ENCODE peak calls at places on chromosomes 7 and 10, in four cellular contexts. Z is CD8-positive, alpha-beta memory T cell; P is aorta; M is right cardiac atrium. H is an unnamed sample. For H3K27me3 and H3K4me1, the result is how much of the 10 kb centered on the place peaks cover.

GRCh38 chr10:1597370-1598146 is 139.8 kb downstream of the ADARB2 start:
- DNase-seq in Z (no peak), P (no peak), M (no peak), H (no peak)

GRCh38 chr7:48154792-48155413 is 16.4 kb upstream of the ABCA13 start:
- DNase-seq in Z (peak), P (no peak), M (peak), H (no peak)

GRCh38 chr7:64990936-64991335 is at the start of gene ZNF117:
- DNase-seq in Z (no peak), P (no peak), M (no peak), H (no peak)

GRCh38 chr10:52283174-52283573 is 30.9 kb upstream of the DKK1 start:
- DNase-seq in Z (no peak), P (no peak), M (no peak), H (no peak)

GRCh38 chr7:44242091-44242490 is 41.3 kb downstream of the YKT6 start:
- DNase-seq in Z (no peak), P (no peak), M (peak), H (no peak)

GRCh38 chr10:34813626-34814227 is 1.4 kb downstream of the PARD3 start:
- DNase-seq in Z (no peak), P (no peak), M (peak), H (no peak)

GRCh38 chr10:69383485-69384089 is 33.1 kb downstream of the TACR2 start:
- DNase-seq in Z (no peak), P (no peak), M (peak), H (no peak)

GRCh38 chr7:20784311-20785210 is 2.1 kb downstream of the SP8 start:
- DNase-seq in Z (no peak), P (no peak), M (no peak), H (no peak)

GRCh38 chr10:99328579-99329237 is 448 bp upstream of the CNNM1 start:
- DNase-seq in Z (no peak), P (no peak), M (no peak), H (no peak)

GRCh38 chr10:126798649-126799048 is 106.6 kb upstream of the DOCK1 start:
- DNase-seq in Z (no peak), P (no peak), M (no peak), H (no peak)

GRCh38 chr10:71911296-71911954 is 52.8 kb upstream of the CHST3 start:
- DNase-seq in Z (no peak), P (no peak), M (no peak), H (no peak)

GRCh38 chr10:49071221-49071761 is 44.0 kb downstream of the VSTM4 start:
- DNase-seq in Z (no peak), P (no peak), M (no peak), H (no peak)

GRCh38 chr7:34165927-34166550 is 260.7 kb downstream of the BMPER start:
- DNase-seq in Z (no peak), P (no peak), M (no peak), H (no peak)

GRCh38 chr7:139771001-139771956 is 6.5 kb downstream of the HIPK2 start:
- DNase-seq in Z (no peak), P (no peak), M (no peak), H (no peak)

GRCh38 chr7:95549818-95550529 is 46.3 kb downstream of the PDK4 start:
- DNase-seq in Z (no peak), P (peak), M (peak), H (no peak)

GRCh38 chr7:73830872-73831655 is at the start of gene CLDN4:
- DNase-seq in Z (no peak), P (no peak), M (peak), H (no peak)

GRCh38 chr7:75649462-75649861 is 89.3 kb downstream of the HIP1 start:
- DNase-seq in Z (no peak), P (no peak), M (no peak), H (no peak)

GRCh38 chr10:75542902-75543301 is 111.5 kb downstream of the LRMDA start:
- DNase-seq in Z (no peak), P (peak), M (no peak), H (no peak)

GRCh38 chr10:70481831-70482530 is 3.4 kb downstream of the PALD1 start:
- DNase-seq in Z (no peak), P (peak), M (peak), H (no peak)

GRCh38 chr10:24701447-24701846 is 22.2 kb downstream of the ARHGAP21 start:
- DNase-seq in Z (no peak), P (no peak), M (no peak), H (no peak)

GRCh38 chr7:94195201-94195600 is 191.0 kb upstream of the BET1 start:
- DNase-seq in Z (no peak), P (no peak), M (no peak), H (no peak)

GRCh38 chr7:80729586-80730320 is 91.3 kb downstream of the CD36 start:
- DNase-seq in Z (no peak), P (no peak), M (peak), H (no peak)

GRCh38 chr10:71401056-71401455 is 4.3 kb downstream of the CDH23 start:
- DNase-seq in Z (no peak), P (no peak), M (no peak), H (no peak)

GRCh38 chr10:24724381-24725228 is 918 bp upstream of the ARHGAP21 start:
- DNase-seq in Z (peak), P (peak), M (peak), H (peak)

GRCh38 chr10:57988964-57989363 is 278.7 kb downstream of the IPMK start:
- DNase-seq in Z (no peak), P (no peak), M (no peak), H (no peak)

GRCh38 chr10:124287791-124288190 is 130.9 kb downstream of the OAT start:
- DNase-seq in Z (no peak), P (peak), M (no peak), H (no peak)

GRCh38 chr10:26486985-26487850 is 49.1 kb downstream of the APBB1IP start:
- DNase-seq in Z (peak), P (no peak), M (no peak), H (peak)

GRCh38 chr7:41940760-41941343 is 238.0 kb upstream of the INHBA start:
- DNase-seq in Z (peak), P (peak), M (peak), H (peak)

GRCh38 chr10:44883581-44884331 is 27.4 kb upstream of the TMEM72 start:
- DNase-seq in Z (no peak), P (no peak), M (no peak), H (no peak)

GRCh38 chr7:41256186-41256945 is 446.5 kb downstream of the INHBA start:
- DNase-seq in Z (no peak), P (no peak), M (no peak), H (no peak)

GRCh38 chr10:43125881-43126731 is 12.1 kb upstream of the CSGALNACT2 start:
- DNase-seq in Z (no peak), P (peak), M (no peak), H (no peak)

GRCh38 chr10:84194424-84195043 is at the start of gene CDHR1:
- DNase-seq in Z (peak), P (no peak), M (peak), H (peak)
- H3K4me3 ChIP-seq in Z (peak), P (peak), M (peak), H (no peak)

DNA sequence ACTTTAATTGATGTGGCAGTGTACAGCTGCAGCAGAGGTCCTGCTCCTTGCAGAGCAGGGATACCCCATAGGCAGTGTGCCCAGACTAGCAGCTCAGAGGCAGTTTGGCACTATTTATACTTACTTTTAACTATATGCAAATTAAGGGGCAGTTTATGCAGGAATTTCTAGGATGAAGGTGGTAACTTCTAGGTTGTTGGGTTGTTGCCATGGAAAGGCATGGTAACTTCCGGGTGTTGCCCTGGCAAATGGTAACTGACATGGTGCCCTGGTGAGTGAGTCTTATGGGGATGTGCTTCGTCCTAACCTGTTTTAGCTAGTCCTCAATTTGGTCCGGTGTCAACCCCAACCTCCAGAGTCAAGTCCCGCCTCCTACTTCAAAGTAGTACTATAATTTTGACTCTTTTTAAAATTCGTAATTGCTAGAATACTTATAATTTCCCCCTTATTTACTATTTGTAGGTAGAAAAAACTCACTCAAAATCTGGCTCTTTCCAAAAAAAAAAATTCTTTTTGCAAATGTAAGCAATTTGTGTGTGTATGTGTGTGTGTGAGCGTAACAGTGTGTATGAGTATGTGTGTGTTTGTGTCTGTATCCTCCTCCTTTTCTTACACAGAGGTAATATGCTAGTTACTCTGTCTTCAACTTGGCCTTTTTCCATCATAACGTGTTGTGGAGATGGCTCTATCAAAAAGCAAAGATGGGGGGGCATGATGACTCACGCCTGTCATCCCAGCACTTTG is 5.9 kb downstream of the COL26A1 start:
- DNase-seq in Z (no peak), P (no peak), M (no peak), H (no peak)
- H3K27me3 ChIP-seq in Z (under half), P (under half), M (under half), H (under half)

GRCh38 chr10:33215635-33216034 is 118.8 kb downstream of the NRP1 start:
- DNase-seq in Z (no peak), P (no peak), M (peak), H (no peak)

GRCh38 chr10:33217854-33218253 is 116.6 kb downstream of the NRP1 start:
- DNase-seq in Z (no peak), P (no peak), M (no peak), H (no peak)

GRCh38 chr10:33216661-33217427 is 117.6 kb downstream of the NRP1 start:
- DNase-seq in Z (no peak), P (no peak), M (no peak), H (no peak)

GRCh38 chr10:33214174-33214573 is 120.3 kb downstream of the NRP1 start:
- DNase-seq in Z (no peak), P (no peak), M (no peak), H (peak)

DNA sequence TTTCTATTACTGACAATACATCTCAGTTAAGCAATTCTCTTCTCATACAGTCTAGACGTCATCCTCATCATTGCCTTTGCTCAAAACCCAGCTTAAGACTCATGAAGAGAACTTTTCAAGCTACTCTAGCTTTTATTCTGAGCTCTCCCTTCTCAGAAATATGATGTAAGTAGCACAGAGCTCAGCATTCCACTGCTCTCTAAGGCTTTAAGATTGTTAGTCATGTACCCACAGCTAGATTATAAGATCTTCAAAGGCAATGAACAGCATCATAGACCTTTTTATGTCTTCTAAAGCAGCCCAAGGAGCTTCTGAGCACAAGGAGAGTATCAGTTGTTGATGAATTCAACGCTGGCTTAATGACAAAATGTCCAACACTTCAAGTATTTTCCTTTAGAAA is 119.3 kb downstream of the NRP1 start:
- DNase-seq in Z (no peak), P (no peak), M (no peak), H (no peak)
- H3K4me1 ChIP-seq in Z (under half), P (under half), M (under half), H (under half)

DNA sequence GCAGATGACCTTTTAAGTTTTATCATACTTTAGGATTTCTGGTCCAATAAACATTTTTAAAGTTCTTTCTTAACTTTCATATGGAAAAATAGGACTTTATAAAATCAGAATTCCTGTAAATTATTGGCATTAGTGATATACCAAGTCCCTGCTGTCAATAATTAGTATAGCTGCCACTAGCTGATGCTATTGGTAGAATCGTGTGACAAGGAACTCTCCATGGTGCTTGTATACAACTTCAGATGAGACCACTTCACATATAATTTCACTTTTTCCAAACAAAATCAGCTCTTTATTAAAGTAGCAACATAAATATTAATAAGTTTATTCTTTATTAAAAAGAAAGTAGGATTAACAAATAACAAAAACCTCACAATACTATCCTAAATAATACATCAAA is 49.9 kb downstream of the ZNF800 start:
- DNase-seq in Z (no peak), P (no peak), M (no peak), H (no peak)
- H3K4me3 ChIP-seq in Z (no peak), P (no peak), M (no peak), H (no peak)

DNA sequence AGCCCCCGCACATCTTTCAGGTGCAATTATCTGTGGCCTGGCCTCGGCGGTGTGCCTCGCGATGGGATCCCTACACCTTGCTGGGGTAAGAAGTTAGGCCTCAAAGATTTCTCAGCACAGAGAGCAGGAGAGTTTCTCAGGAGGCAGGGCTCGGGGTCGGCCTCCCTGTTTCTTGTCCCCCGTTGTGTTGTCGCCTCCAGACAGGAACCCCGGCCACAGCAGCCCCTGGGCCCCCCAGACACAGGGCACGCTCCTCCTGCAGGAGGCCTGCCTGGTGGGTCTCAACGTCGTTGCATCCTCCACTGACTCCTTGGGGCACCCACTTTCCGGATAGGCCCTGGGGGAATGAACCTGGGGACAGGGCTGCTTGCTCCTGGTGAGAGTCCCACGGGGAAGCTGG is 229.1 kb upstream of the SHH start:
- DNase-seq in Z (no peak), P (peak), M (no peak), H (no peak)
- H3K27me3 ChIP-seq in Z (under half), P (under half), M (under half), H (under half)